ENCODE peak calls at places on chromosomes 2 and 18, in nine cellular contexts. O, W, E, X, T, K, P, G and M are unnamed samples.
A peak's percentile ranks its signal among the peaks of the same experiment; 100 is the strongest.

GRCh38 chr18:58776084-58776483 is 88.6 kb upstream of the ZNF532 start:
- DNase-seq in O (no peak), W (no peak), E (no peak), X (no peak), T (peak; percentile 61), K (no peak), P (peak; percentile 50), G (no peak), M (no peak)

GRCh38 chr2:121483021-121483420 is 47.7 kb upstream of the RNU4ATAC start:
- DNase-seq in O (no peak), W (no peak), E (no peak), X (no peak), T (peak; percentile 35), K (no peak), P (peak; percentile 16), G (no peak), M (no peak)

GRCh38 chr2:85887566-85888019 is 1.2 kb downstream of the ST3GAL5 start:
- DNase-seq in O (peak; percentile 53), W (peak; percentile 46), E (peak; percentile 54), X (peak; percentile 66), T (peak; percentile 48), K (peak; percentile 47), P (peak; percentile 11), G (peak; percentile 40), M (peak; percentile 55)

GRCh38 chr2:222399038-222399783 is 25.1 kb upstream of the SGPP2 start:
- DNase-seq in O (no peak), W (no peak), E (no peak), X (peak; percentile 71), T (no peak), K (peak; percentile 90), P (no peak), G (no peak), M (peak; percentile 77)

GRCh38 chr2:240642806-240643092 is 17.5 kb downstream of the GPR35 start:
- DNase-seq in O (no peak), W (no peak), E (no peak), X (no peak), T (no peak), K (no peak), P (no peak), G (no peak), M (no peak)

GRCh38 chr2:152560163-152560562 is 157.1 kb downstream of the PRPF40A start:
- DNase-seq in O (no peak), W (no peak), E (no peak), X (no peak), T (peak; percentile 38), K (no peak), P (peak; percentile 78), G (no peak), M (no peak)

GRCh38 chr2:151931030-151931611 is 102.9 kb upstream of the ARL5A start:
- DNase-seq in O (no peak), W (no peak), E (no peak), X (no peak), T (no peak), K (no peak), P (no peak), G (no peak), M (no peak)

GRCh38 chr2:174959787-174960186 is 45.4 kb downstream of the CHN1 start:
- DNase-seq in O (no peak), W (no peak), E (no peak), X (no peak), T (no peak), K (no peak), P (no peak), G (no peak), M (no peak)

GRCh38 chr2:85310330-85310729 is 17.5 kb downstream of the TGOLN2 start:
- DNase-seq in O (no peak), W (no peak), E (no peak), X (no peak), T (no peak), K (no peak), P (no peak), G (no peak), M (no peak)

GRCh38 chr2:203242518-203242917 is 3.7 kb downstream of the CYP20A1 start:
- DNase-seq in O (no peak), W (no peak), E (no peak), X (no peak), T (peak; percentile 6), K (no peak), P (no peak), G (no peak), M (no peak)

GRCh38 chr2:70371753-70372152 is 69.9 kb upstream of the FAM136A start:
- DNase-seq in O (no peak), W (no peak), E (no peak), X (no peak), T (peak; percentile 84), K (no peak), P (peak; percentile 92), G (no peak), M (no peak)